ENCODE peak calls at places on chromosome 15, in eight cellular contexts. V is spleen, S is transverse colon, L is fibroblast of pulmonary artery, R is astrocyte of the spinal cord, M is thyroid gland, Z is A549, U is MG63. J is an unnamed sample.

GRCh38 chr15:70050970-70051369 is 46.7 kb downstream of the TLE3 start:
- DNase-seq in S (no peak), R (no peak), M (no peak), V (peak), Z (no peak), U (no peak), L (no peak), J (no peak)

GRCh38 chr15:101445562-101446526 is 43.7 kb downstream of the PCSK6 start:
- DNase-seq in U (peak), S (no peak), V (peak), R (no peak), M (peak), Z (peak), L (peak), J (no peak)

GRCh38 chr15:42471002-42471401 is 19.9 kb downstream of the ZNF106 start:
- DNase-seq in L (no peak), M (no peak), S (no peak), U (no peak), R (no peak), Z (no peak), V (no peak), J (no peak)

GRCh38 chr15:91067026-91067425 is 33.0 kb upstream of the SV2B start:
- DNase-seq in R (no peak), V (no peak), U (no peak), Z (no peak), S (no peak), L (peak), M (no peak), J (no peak)

GRCh38 chr15:88166330-88166993 is 90.1 kb downstream of the NTRK3 start:
- DNase-seq in S (no peak), L (peak), M (peak), V (no peak), Z (no peak), R (no peak), U (peak), J (no peak)

GRCh38 chr15:96334017-96334704 is 3.7 kb downstream of the NR2F2 start:
- DNase-seq in Z (no peak), R (peak), L (peak), U (no peak), V (no peak), S (peak), M (no peak), J (no peak)

GRCh38 chr15:82128401-82129143 is 82.8 kb upstream of the MEX3B start:
- DNase-seq in U (no peak), L (no peak), Z (no peak), V (no peak), M (no peak), S (no peak), R (peak), J (no peak)

GRCh38 chr15:58931985-58932384 is 1.5 kb downstream of the SLTM start:
- DNase-seq in V (no peak), U (peak), Z (peak), M (peak), L (peak), S (peak), R (peak), J (no peak)

GRCh38 chr15:101672298-101672697 is 20.1 kb upstream of the TM2D3 start:
- DNase-seq in S (no peak), R (no peak), M (no peak), U (no peak), Z (no peak), L (peak), V (no peak), J (no peak)

GRCh38 chr15:77546050-77546501 is 86.6 kb downstream of the LINGO1 start:
- DNase-seq in U (peak), Z (peak), V (peak), S (no peak), M (no peak), L (peak), R (peak), J (peak)

GRCh38 chr15:82051664-82052063 is 5.8 kb upstream of the MEX3B start:
- DNase-seq in M (no peak), V (no peak), L (peak), R (peak), S (no peak), U (no peak), Z (peak), J (no peak)

GRCh38 chr15:74421302-74422245 is 12.2 kb downstream of the SEMA7A start:
- DNase-seq in U (no peak), V (peak), R (no peak), S (no peak), L (no peak), Z (no peak), M (no peak), J (no peak)

GRCh38 chr15:80849308-80849707 is 70.1 kb downstream of the CEMIP start:
- DNase-seq in S (no peak), V (no peak), Z (peak), R (peak), U (peak), L (peak), M (peak), J (peak)

GRCh38 chr15:57663262-57663661 is 43.3 kb upstream of the POLR2M start:
- DNase-seq in S (no peak), Z (no peak), V (no peak), R (no peak), L (no peak), M (no peak), U (no peak), J (no peak)

GRCh38 chr15:55915221-55915620 is 78.2 kb downstream of the NEDD4 start:
- DNase-seq in Z (no peak), S (no peak), M (no peak), U (no peak), L (peak), R (peak), V (no peak), J (no peak)

GRCh38 chr15:32733276-32733675 is 15.5 kb downstream of the GREM1 start:
- DNase-seq in Z (no peak), M (no peak), L (no peak), R (peak), V (no peak), U (no peak), S (no peak), J (no peak)

GRCh38 chr15:41256577-41257038 is 25.5 kb downstream of the CHP1 start:
- DNase-seq in V (no peak), S (no peak), U (no peak), Z (peak), L (peak), R (no peak), M (no peak), J (no peak)
- H3K4me3 ChIP-seq in V (no peak), S (no peak), U (no peak), Z (no peak), L (no peak), R (no peak), M (no peak), J (no peak)

DNA sequence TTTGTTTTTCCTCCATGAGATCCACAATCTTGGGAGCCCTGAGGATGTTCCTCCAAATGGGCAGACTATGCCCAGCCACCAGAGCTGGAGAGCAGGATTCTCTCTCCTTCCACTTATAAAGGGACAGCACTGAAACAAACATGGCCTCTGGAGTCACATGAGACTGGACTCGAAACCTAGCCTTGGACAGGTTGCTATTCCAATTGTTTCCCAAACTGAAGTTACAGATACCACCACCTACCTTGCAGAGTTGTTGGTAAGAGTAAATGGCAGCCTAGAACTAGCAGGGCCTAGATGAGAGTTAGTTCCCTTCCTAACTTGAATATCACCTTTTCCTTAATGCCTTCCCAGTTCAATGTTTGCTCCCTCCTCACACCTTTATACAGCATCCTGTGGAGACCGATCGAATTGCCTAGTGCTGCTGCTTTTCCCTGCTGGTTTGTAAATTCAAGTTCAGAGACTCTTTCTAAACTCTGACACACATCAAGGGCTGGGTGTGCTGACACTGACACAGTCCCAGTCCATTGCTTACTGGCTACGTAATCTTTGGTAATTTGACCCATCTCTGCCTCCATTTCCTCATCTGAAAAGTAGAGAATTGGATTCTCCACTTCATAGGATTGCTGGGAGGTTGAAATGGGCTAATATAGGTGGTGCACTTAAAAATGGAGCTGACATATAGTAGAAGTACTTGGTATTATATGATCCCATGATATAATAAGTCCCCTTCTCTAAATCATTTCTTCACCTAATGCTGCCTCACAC is 2.6 kb downstream of the IMP3 start:
- DNase-seq in L (no peak), U (no peak), R (no peak), S (no peak), M (no peak), Z (no peak), V (peak), J (no peak)
- H3K4me3 ChIP-seq in L (peak), U (peak), R (no peak), S (no peak), M (no peak), Z (peak), V (no peak), J (peak)

GRCh38 chr15:40253179-40253790 is 14.4 kb downstream of the PAK6 start:
- DNase-seq in R (no peak), S (no peak), V (no peak), L (no peak), M (peak), U (no peak), Z (no peak), J (no peak)

GRCh38 chr15:40250771-40251454 is 12.1 kb downstream of the PAK6 start:
- DNase-seq in R (no peak), U (no peak), M (no peak), S (no peak), Z (no peak), L (no peak), V (peak), J (no peak)

GRCh38 chr15:40252141-40252437 is 13.2 kb downstream of the PAK6 start:
- DNase-seq in L (no peak), M (no peak), V (no peak), R (no peak), S (no peak), Z (no peak), U (no peak), J (no peak)

GRCh38 chr15:40251455-40252140 is 12.7 kb downstream of the PAK6 start:
- DNase-seq in L (no peak), S (no peak), U (no peak), Z (no peak), V (peak), M (peak), R (no peak), J (no peak)

DNA sequence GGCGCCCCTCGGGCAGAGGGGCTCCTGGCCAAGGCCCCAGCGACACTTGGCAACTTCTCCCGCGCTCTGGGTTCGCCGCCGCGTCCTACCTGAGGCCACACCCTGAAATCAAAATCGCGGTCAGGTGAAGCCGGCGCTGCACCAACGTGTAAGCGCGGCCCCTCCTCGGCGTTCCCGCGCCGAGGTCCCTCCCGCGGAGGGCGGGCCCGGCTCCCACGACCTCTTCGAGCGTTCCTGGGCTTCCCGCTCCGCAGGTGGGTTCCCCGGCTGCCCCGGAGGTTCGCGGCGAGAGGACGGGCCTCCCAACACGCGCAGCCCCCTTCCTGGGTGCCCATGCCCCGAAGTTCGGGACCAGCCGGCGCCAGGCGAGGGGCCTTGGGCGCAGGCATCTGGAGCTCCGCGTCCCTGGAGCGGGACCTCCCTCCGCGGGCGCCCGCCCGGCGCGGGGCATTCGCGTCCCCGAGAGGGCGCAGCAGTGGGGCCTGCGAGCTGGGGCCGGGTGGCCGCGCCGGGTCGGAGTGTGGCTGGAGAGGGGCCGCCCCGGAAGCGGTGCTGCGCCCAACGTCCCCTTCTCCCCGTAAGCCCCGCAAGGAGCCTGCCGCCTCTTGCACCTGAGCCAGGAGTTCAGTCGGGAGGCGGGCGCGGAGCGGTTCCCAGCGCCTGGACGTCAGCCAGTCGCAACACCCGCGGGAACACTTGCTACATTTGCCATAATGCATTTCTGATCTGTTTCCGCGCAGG is 13.7 kb downstream of the PAK6 start:
- DNase-seq in V (peak), Z (no peak), U (no peak), R (no peak), L (no peak), M (peak), S (peak), J (no peak)
- H3K4me3 ChIP-seq in V (peak), Z (peak), U (no peak), R (peak), L (peak), M (peak), S (peak), J (peak)

GRCh38 chr15:90004671-90005070 is 3.5 kb downstream of the ZNF710 start:
- DNase-seq in Z (peak), L (peak), S (peak), M (no peak), V (peak), U (peak), R (peak), J (peak)
- H3K4me3 ChIP-seq in Z (no peak), L (no peak), S (no peak), M (no peak), V (no peak), U (no peak), R (no peak), J (peak)

GRCh38 chr15:63499611-63500010 is 4.8 kb upstream of the USP3 start:
- DNase-seq in U (no peak), R (no peak), M (no peak), Z (no peak), S (no peak), L (no peak), V (no peak), J (no peak)

GRCh38 chr15:63502137-63502801 is 2.1 kb upstream of the USP3 start:
- DNase-seq in S (peak), V (no peak), R (peak), M (no peak), Z (peak), L (peak), U (peak), J (no peak)

GRCh38 chr15:63501256-63502089 is 2.9 kb upstream of the USP3 start:
- DNase-seq in R (peak), Z (peak), L (peak), U (peak), V (peak), M (peak), S (peak), J (peak)

GRCh38 chr15:63498815-63499549 is 5.4 kb upstream of the USP3 start:
- DNase-seq in S (no peak), M (no peak), R (no peak), U (no peak), L (no peak), V (peak), Z (peak), J (no peak)

GRCh38 chr15:63500265-63501250 is 3.8 kb upstream of the USP3 start:
- DNase-seq in S (peak), M (no peak), Z (peak), U (no peak), L (no peak), V (no peak), R (no peak), J (no peak)
- H3K4me3 ChIP-seq in S (no peak), M (no peak), Z (peak), U (no peak), L (peak), V (no peak), R (no peak), J (no peak)

J was measured in AG04450.